ENCODE peak calls at places on chromosomes 6 and 20, in seven cellular contexts. W, C, D, K, B, N and G are unnamed samples.

GRCh38 chr6:73644941-73645591 is 8.7 kb downstream of the SLC17A5 start:
- DNase-seq in C (no peak), K (no peak), B (no peak), W (peak), D (no peak), N (no peak), G (no peak)

GRCh38 chr6:537114-537513 is 119.8 kb downstream of the HUS1B start:
- DNase-seq in W (no peak), D (no peak), K (no peak), B (no peak), N (no peak), C (no peak), G (no peak)

GRCh38 chr6:133796235-133796634 is 92.7 kb upstream of the TCF21 start:
- DNase-seq in W (no peak), D (no peak), K (no peak), C (no peak), N (no peak), B (no peak), G (no peak)

GRCh38 chr6:106300944-106301343 is 24.6 kb downstream of the ATG5 start:
- DNase-seq in N (no peak), D (no peak), B (no peak), K (no peak), C (peak), W (peak), G (no peak)

GRCh38 chr6:147179809-147180208 is 24.4 kb upstream of the STXBP5 start:
- DNase-seq in D (no peak), N (no peak), C (no peak), K (no peak), B (no peak), W (no peak), G (no peak)

GRCh38 chr6:36443951-36444428 is 1.2 kb downstream of the KCTD20 start:
- DNase-seq in N (no peak), W (peak), B (no peak), K (no peak), C (no peak), D (peak), G (no peak)

GRCh38 chr20:31918471-31919105 is 33.3 kb downstream of the PDRG1 start:
- DNase-seq in B (no peak), K (no peak), W (no peak), C (no peak), D (no peak), N (no peak), G (no peak)

GRCh38 chr6:25882066-25882496 is 8.0 kb upstream of the SLC17A3 start:
- DNase-seq in D (no peak), N (peak), K (no peak), W (no peak), B (peak), C (no peak), G (no peak)

GRCh38 chr6:82458147-82458546 is 94.5 kb downstream of the TPBG start:
- DNase-seq in D (no peak), B (no peak), W (no peak), N (no peak), C (no peak), K (no peak), G (no peak)